ENCODE peak calls at places on chromosomes 4 and X, in nine cellular contexts. L is testis, O is Calu3, A is body of pancreas, D is psoas muscle, R is lower leg skin, F is cardiac muscle cell, X is fibroblast of lung, C is left ventricle myocardium inferior. B is an unnamed sample.

GRCh38 chr4:6582889-6583504 is 8.0 kb downstream of the MAN2B2 start:
- DNase-seq in L (peak), O (no peak), A (no peak), D (no peak), R (no peak), F (no peak), X (peak), C (no peak), B (no peak)

GRCh38 chr4:86033171-86033570 is 326.7 kb downstream of the MAPK10 start:
- DNase-seq in L (peak), O (no peak), A (peak), D (peak), R (no peak), F (peak), X (peak), C (peak), B (no peak)

GRCh38 chr4:78543424-78544238 is 7.9 kb upstream of the ANXA3 start:
- DNase-seq in L (no peak), O (no peak), A (no peak), D (no peak), R (no peak), F (peak), X (no peak), C (no peak), B (no peak)

GRCh38 chrX:96987228-96987627 is 103.5 kb downstream of the RPA4 start:
- DNase-seq in L (no peak), O (no peak), A (no peak), D (no peak), R (no peak), F (no peak), X (peak), C (no peak), B (no peak)

GRCh38 chr4:145541266-145541770 is 59.7 kb downstream of the SMAD1 start:
- DNase-seq in L (no peak), O (no peak), A (no peak), D (no peak), R (no peak), F (no peak), X (no peak), C (no peak), B (no peak)

GRCh38 chr4:140612356-140612755 is 43.6 kb upstream of the UCP1 start:
- DNase-seq in L (no peak), O (no peak), A (no peak), D (no peak), R (no peak), F (no peak), X (no peak), C (no peak), B (no peak)

GRCh38 chrX:10828640-10829039 is 208.3 kb upstream of the MID1 start:
- DNase-seq in L (no peak), O (peak), A (peak), D (no peak), R (no peak), F (no peak), X (no peak), C (no peak), B (no peak)

GRCh38 chr4:80202784-80203553 is 5.7 kb downstream of the PRDM8 start:
- DNase-seq in L (peak), O (no peak), A (peak), D (peak), R (peak), F (peak), X (no peak), C (no peak), B (no peak)

GRCh38 chrX:153735274-153735673 is 10.6 kb downstream of the ABCD1 start:
- DNase-seq in L (no peak), O (no peak), A (no peak), D (no peak), R (no peak), F (no peak), X (no peak), C (no peak), B (no peak)

GRCh38 chr4:83207497-83208105 is 77.0 kb downstream of the COQ2 start:
- DNase-seq in L (no peak), O (peak), A (no peak), D (no peak), R (no peak), F (no peak), X (peak), C (no peak), B (no peak)

GRCh38 chr4:87209696-87210095 is 10.7 kb downstream of the KLHL8 start:
- DNase-seq in L (peak), O (no peak), A (no peak), D (peak), R (peak), F (no peak), X (no peak), C (peak), B (no peak)

GRCh38 chr4:7752649-7753048 is 187.0 kb downstream of the AFAP1 start:
- DNase-seq in L (no peak), O (no peak), A (no peak), D (no peak), R (no peak), F (no peak), X (no peak), C (no peak), B (no peak)

GRCh38 chr4:136442447-136442846 is 1089.8 kb downstream of the PCDH18 start:
- DNase-seq in L (no peak), O (no peak), A (no peak), D (no peak), R (no peak), F (no peak), X (no peak), C (no peak), B (no peak)

GRCh38 chrX:21975827-21976226 is 35.3 kb downstream of the SMS start:
- DNase-seq in L (no peak), O (no peak), A (no peak), D (no peak), R (no peak), F (no peak), X (peak), C (no peak), B (no peak)

GRCh38 chrX:127038065-127038464 is 218.5 kb downstream of the PRR32 start:
- DNase-seq in L (no peak), O (no peak), A (no peak), D (no peak), R (no peak), F (peak), X (no peak), C (no peak), B (no peak)

GRCh38 chr4:182278729-182279128 is 35.5 kb downstream of the TENM3 start:
- DNase-seq in L (no peak), O (no peak), A (no peak), D (no peak), R (peak), F (no peak), X (no peak), C (no peak), B (no peak)

GRCh38 chr4:175770555-175770954 is 41.5 kb downstream of the GPM6A start:
- DNase-seq in L (no peak), O (no peak), A (no peak), D (no peak), R (no peak), F (no peak), X (no peak), C (no peak), B (no peak)

GRCh38 chr4:141435446-141436225 is 200.7 kb upstream of the IL15 start:
- DNase-seq in L (no peak), O (no peak), A (no peak), D (no peak), R (no peak), F (no peak), X (peak), C (no peak), B (no peak)

GRCh38 chr4:79087091-79087490 is 147.9 kb upstream of the PAQR3 start:
- DNase-seq in L (peak), O (no peak), A (no peak), D (no peak), R (no peak), F (no peak), X (no peak), C (no peak), B (no peak)

GRCh38 chr4:64727960-64728359 is 318.7 kb upstream of the TECRL start:
- DNase-seq in L (no peak), O (no peak), A (no peak), D (no peak), R (no peak), F (no peak), X (no peak), C (no peak), B (no peak)

GRCh38 chr4:74886490-74886889 is 46.4 kb upstream of the PARM1 start:
- DNase-seq in L (no peak), O (no peak), A (no peak), D (no peak), R (no peak), F (no peak), X (peak), C (no peak), B (peak)

GRCh38 chr4:90603540-90603939 is 476.3 kb downstream of the CCSER1 start:
- DNase-seq in L (no peak), O (no peak), A (no peak), D (no peak), R (no peak), F (no peak), X (no peak), C (no peak), B (no peak)

GRCh38 chr4:166042510-166043055 is 169.5 kb downstream of the TLL1 start:
- DNase-seq in L (peak), O (no peak), A (no peak), D (no peak), R (no peak), F (no peak), X (no peak), C (no peak), B (no peak)

GRCh38 chr4:141241986-141242385 is 21.3 kb downstream of the ZNF330 start:
- DNase-seq in L (no peak), O (no peak), A (no peak), D (no peak), R (no peak), F (no peak), X (no peak), C (no peak), B (no peak)

GRCh38 chrX:47168495-47169073 is 23.6 kb downstream of the RBM10 start:
- DNase-seq in L (no peak), O (no peak), A (no peak), D (no peak), R (peak), F (no peak), X (no peak), C (no peak), B (no peak)

GRCh38 chr4:10181745-10182445 is 65.3 kb upstream of the WDR1 start:
- DNase-seq in L (no peak), O (no peak), A (no peak), D (no peak), R (no peak), F (no peak), X (no peak), C (no peak), B (no peak)

GRCh38 chr4:143599827-143600226 is 86.3 kb downstream of the SMARCA5 start:
- DNase-seq in L (no peak), O (no peak), A (no peak), D (no peak), R (no peak), F (no peak), X (no peak), C (no peak), B (no peak)

GRCh38 chrX:24396236-24396929 is 35.9 kb downstream of the SUPT20HL1 start:
- DNase-seq in L (no peak), O (no peak), A (peak), D (no peak), R (no peak), F (no peak), X (peak), C (no peak), B (no peak)

GRCh38 chrX:7219153-7219705 is 71.3 kb upstream of the PUDP start:
- DNase-seq in L (no peak), O (no peak), A (no peak), D (no peak), R (no peak), F (no peak), X (peak), C (no peak), B (peak)

GRCh38 chr4:66750273-66750672 is 795.0 kb downstream of the CENPC start:
- DNase-seq in L (no peak), O (no peak), A (no peak), D (no peak), R (no peak), F (no peak), X (no peak), C (no peak), B (no peak)

GRCh38 chr4:16024009-16024408 is 59.8 kb downstream of the PROM1 start:
- DNase-seq in L (no peak), O (no peak), A (no peak), D (no peak), R (no peak), F (no peak), X (no peak), C (no peak), B (no peak)

GRCh38 chrX:16239211-16239610 is 71.9 kb downstream of the MAGEB17 start:
- DNase-seq in L (no peak), O (peak), A (no peak), D (no peak), R (no peak), F (no peak), X (peak), C (no peak), B (no peak)

GRCh38 chr4:36285784-36286480 is 4.5 kb downstream of the DTHD1 start:
- DNase-seq in L (no peak), O (no peak), A (no peak), D (no peak), R (no peak), F (no peak), X (no peak), C (no peak), B (no peak)

GRCh38 chr4:26157541-26157940 is 163.3 kb upstream of the RBPJ start:
- DNase-seq in L (no peak), O (no peak), A (no peak), D (no peak), R (no peak), F (no peak), X (peak), C (no peak), B (no peak)

GRCh38 chr4:48909697-48910096 is 3.1 kb upstream of the OCIAD2 start:
- DNase-seq in L (no peak), O (peak), A (no peak), D (no peak), R (no peak), F (no peak), X (peak), C (no peak), B (no peak)

DNA sequence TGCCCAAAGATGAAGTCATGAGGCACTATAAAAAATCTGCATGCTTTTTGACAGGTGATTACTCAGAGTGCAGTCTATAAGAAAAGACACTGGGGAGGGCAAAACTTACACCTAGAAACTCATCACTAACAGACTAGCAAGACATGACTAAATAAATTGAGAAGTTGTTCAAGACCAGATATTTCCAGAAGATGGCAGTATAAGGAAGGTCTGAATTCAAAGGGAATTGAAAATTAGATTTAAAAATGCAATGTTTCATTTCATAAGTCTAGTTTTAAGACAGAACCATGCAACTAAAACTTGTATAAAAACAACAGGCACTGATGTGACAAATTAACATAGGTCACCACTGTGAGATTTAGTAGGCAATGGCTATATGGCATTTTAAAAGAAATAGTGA is 232.5 kb upstream of the POF1B start:
- DNase-seq in L (no peak), O (no peak), A (no peak), D (no peak), R (no peak), F (no peak), X (peak), C (no peak), B (no peak)
- TF ChIP-seq CTCF in L (no peak), O (no peak), A (no peak), D (peak), R (no peak), F (no peak), X (peak), C (peak), B (peak)

GRCh38 chr4:73434311-73434710 is 1.7 kb upstream of the AFP start:
- DNase-seq in L (no peak), O (no peak), A (no peak), D (no peak), R (no peak), F (peak), X (peak), C (no peak), B (no peak)
- TF ChIP-seq CTCF in L (no peak), O (peak), A (peak), D (no peak), R (no peak), F (peak), X (peak), C (peak), B (peak)

DNA sequence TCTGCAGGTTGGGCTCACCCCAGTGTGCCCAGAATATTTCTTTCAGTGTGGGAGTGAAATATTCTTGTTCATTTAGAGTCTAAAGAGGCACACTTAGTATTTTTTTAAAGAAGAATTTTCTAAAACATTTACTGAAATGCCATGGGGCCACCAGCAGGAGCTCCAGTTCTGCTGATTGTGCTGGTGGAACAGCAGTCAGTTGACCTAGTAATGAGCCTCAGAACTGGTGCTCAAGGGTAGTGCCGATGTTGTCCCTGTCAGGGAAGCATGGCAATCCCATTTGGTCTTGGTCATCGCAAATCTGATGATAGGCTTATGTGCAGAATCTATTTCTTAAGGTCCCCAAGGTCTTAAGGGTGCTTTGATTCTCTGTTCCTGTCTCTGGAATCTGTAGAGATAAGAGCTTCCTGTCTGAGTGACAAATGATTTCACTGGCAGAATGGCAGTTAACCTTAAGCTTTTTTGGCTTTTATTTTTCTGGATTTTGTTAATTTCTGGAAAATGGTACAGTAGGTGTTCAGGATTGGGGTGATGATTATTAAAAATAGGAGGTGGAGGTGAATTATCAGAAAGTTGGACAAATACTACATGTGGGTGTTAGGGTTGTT is 31.3 kb downstream of the JADE1 start:
- DNase-seq in L (no peak), O (no peak), A (no peak), D (no peak), R (peak), F (no peak), X (no peak), C (no peak), B (no peak)
- TF ChIP-seq CTCF in L (no peak), O (no peak), A (no peak), D (no peak), R (no peak), F (no peak), X (no peak), C (no peak), B (no peak)

DNA sequence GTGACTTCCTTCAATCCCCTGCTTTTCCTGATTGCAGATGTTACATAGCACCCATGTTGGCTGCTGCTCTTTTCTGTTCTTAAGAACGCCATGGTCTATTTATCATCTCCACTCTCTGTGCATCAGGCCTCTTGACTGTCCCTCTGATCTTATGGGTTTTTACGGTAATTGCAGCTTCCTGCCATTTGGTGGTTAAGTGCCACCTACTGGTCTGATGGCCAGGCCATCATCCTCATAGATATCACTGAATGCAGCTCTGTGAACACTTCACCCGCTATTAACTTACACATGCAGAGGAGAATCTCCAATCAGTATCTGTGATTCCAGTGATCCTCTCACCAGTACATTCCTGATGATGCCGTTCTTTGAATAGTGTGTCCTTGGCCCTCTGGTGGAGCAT is 382.4 kb downstream of the TRAM1L1 start:
- DNase-seq in L (no peak), O (no peak), A (peak), D (no peak), R (no peak), F (no peak), X (no peak), C (no peak), B (no peak)
- TF ChIP-seq CTCF in L (no peak), O (no peak), A (peak), D (no peak), R (no peak), F (no peak), X (no peak), C (no peak), B (no peak)

GRCh38 chr4:3452376-3452775 is 10.6 kb downstream of the HGFAC start:
- DNase-seq in L (no peak), O (peak), A (peak), D (peak), R (no peak), F (peak), X (no peak), C (peak), B (peak)
- TF ChIP-seq CTCF in L (no peak), O (peak), A (peak), D (peak), R (no peak), F (peak), X (peak), C (peak), B (no peak)

B was measured in glutamatergic neuron.